ENCODE peak calls at places on chromosomes 16 and 17, in ten cellular contexts. J, G, N, W, E, R, A, V, S and Q are unnamed samples.

GRCh38 chr17:9931144-9931543 is 26.1 kb upstream of the RCVRN start:
- DNase-seq in J (no peak), G (no peak), N (no peak), W (no peak), E (no peak), R (no peak), A (no peak), V (no peak), S (no peak), Q (no peak)

GRCh38 chr17:21377821-21378396 is 1.8 kb downstream of the KCNJ12 start:
- DNase-seq in J (no peak), G (no peak), N (peak), W (no peak), E (no peak), R (no peak), A (no peak), V (no peak), S (no peak), Q (no peak)

GRCh38 chr16:81405702-81406113 is 38.9 kb upstream of the CMIP start:
- DNase-seq in J (no peak), G (no peak), N (no peak), W (peak), E (peak), R (peak), A (peak), V (no peak), S (no peak), Q (peak)

GRCh38 chr16:72043058-72043457 is 11.2 kb upstream of the HP start:
- DNase-seq in J (no peak), G (no peak), N (no peak), W (no peak), E (no peak), R (no peak), A (no peak), V (no peak), S (no peak), Q (no peak)

GRCh38 chr17:79777844-79778503 is at the start of gene CBX2:
- DNase-seq in J (no peak), G (peak), N (peak), W (peak), E (peak), R (peak), A (no peak), V (peak), S (peak), Q (peak)

GRCh38 chr16:64865037-64865696 is 256.7 kb downstream of the CDH11 start:
- DNase-seq in J (no peak), G (no peak), N (no peak), W (no peak), E (peak), R (no peak), A (no peak), V (no peak), S (no peak), Q (no peak)

GRCh38 chr17:71801301-71801700 is 319.5 kb upstream of the SOX9 start:
- DNase-seq in J (no peak), G (no peak), N (no peak), W (no peak), E (no peak), R (no peak), A (peak), V (peak), S (no peak), Q (no peak)

GRCh38 chr16:53952215-53953208 is 248.6 kb downstream of the FTO start:
- DNase-seq in J (no peak), G (no peak), N (no peak), W (no peak), E (peak), R (peak), A (no peak), V (no peak), S (peak), Q (no peak)

GRCh38 chr16:24652209-24652712 is 77.2 kb upstream of the TNRC6A start:
- DNase-seq in J (no peak), G (no peak), N (no peak), W (no peak), E (no peak), R (no peak), A (no peak), V (no peak), S (no peak), Q (no peak)

GRCh38 chr16:11034005-11034404 is 89.6 kb downstream of the CLEC16A start:
- DNase-seq in J (no peak), G (no peak), N (no peak), W (no peak), E (peak), R (no peak), A (peak), V (no peak), S (no peak), Q (no peak)

GRCh38 chr17:82518826-82519810 is at the start of gene FOXK2:
- DNase-seq in J (peak), G (peak), N (peak), W (peak), E (peak), R (peak), A (peak), V (peak), S (peak), Q (peak)

GRCh38 chr16:24848065-24848464 is 2.3 kb downstream of the SLC5A11 start:
- DNase-seq in J (no peak), G (no peak), N (no peak), W (peak), E (peak), R (peak), A (peak), V (no peak), S (no peak), Q (peak)

GRCh38 chr17:81589612-81590011 is 37.5 kb upstream of the FAAP100 start:
- DNase-seq in J (no peak), G (no peak), N (no peak), W (no peak), E (no peak), R (no peak), A (no peak), V (no peak), S (no peak), Q (no peak)

GRCh38 chr17:51259574-51260236 is at the start of gene MBTD1:
- DNase-seq in J (peak), G (peak), N (peak), W (peak), E (peak), R (peak), A (peak), V (peak), S (peak), Q (peak)

GRCh38 chr17:41539979-41540701 is 12.0 kb upstream of the KRT19 start:
- DNase-seq in J (no peak), G (no peak), N (no peak), W (no peak), E (no peak), R (no peak), A (no peak), V (no peak), S (peak), Q (no peak)

GRCh38 chr16:51852892-51853291 is 694.1 kb downstream of the TOX3 start:
- DNase-seq in J (no peak), G (no peak), N (no peak), W (no peak), E (no peak), R (no peak), A (no peak), V (no peak), S (no peak), Q (no peak)

GRCh38 chr16:10093564-10093963 is 88.7 kb downstream of the GRIN2A start:
- DNase-seq in J (no peak), G (no peak), N (no peak), W (no peak), E (peak), R (no peak), A (no peak), V (no peak), S (no peak), Q (no peak)

GRCh38 chr17:17806611-17807010 is 30.2 kb downstream of the SREBF1 start:
- DNase-seq in J (no peak), G (no peak), N (no peak), W (no peak), E (no peak), R (no peak), A (no peak), V (no peak), S (no peak), Q (no peak)

GRCh38 chr17:59418732-59419166 is 87.3 kb downstream of the YPEL2 start:
- DNase-seq in J (no peak), G (no peak), N (no peak), W (no peak), E (no peak), R (no peak), A (no peak), V (no peak), S (no peak), Q (peak)

GRCh38 chr17:20266806-20267458 is 200.4 kb downstream of the LGALS9B start:
- DNase-seq in J (no peak), G (no peak), N (no peak), W (peak), E (no peak), R (peak), A (peak), V (no peak), S (peak), Q (no peak)

GRCh38 chr16:69669577-69669976 is 56.8 kb downstream of the NQO1 start:
- DNase-seq in J (no peak), G (no peak), N (no peak), W (no peak), E (no peak), R (no peak), A (no peak), V (no peak), S (no peak), Q (no peak)

GRCh38 chr17:41061969-41062368 is 2.1 kb upstream of the KRTAP2-3 start:
- DNase-seq in J (no peak), G (no peak), N (no peak), W (no peak), E (peak), R (peak), A (peak), V (no peak), S (no peak), Q (peak)

GRCh38 chr16:25897677-25898076 is 205.9 kb downstream of the HS3ST4 start:
- DNase-seq in J (no peak), G (no peak), N (no peak), W (no peak), E (no peak), R (no peak), A (no peak), V (no peak), S (no peak), Q (no peak)

GRCh38 chr17:70636517-70637133 is 467.3 kb downstream of the KCNJ2 start:
- DNase-seq in J (no peak), G (no peak), N (peak), W (peak), E (peak), R (peak), A (peak), V (no peak), S (peak), Q (peak)

GRCh38 chr17:28380572-28380907 is 9.0 kb downstream of the SARM1 start:
- DNase-seq in J (no peak), G (no peak), N (no peak), W (no peak), E (no peak), R (no peak), A (no peak), V (no peak), S (no peak), Q (no peak)